ENCODE peak calls at places on chromosomes 13 and 19, in nine cellular contexts. J is PC-9, T is osteoblast, A is suprapubic skin, K is transverse colon, Z is pancreas, D is fibroblast of lung, M is ovary, F is tibial nerve. U is an unnamed sample. For H3K4me1 and H3K27me3, the result is how much of the 10 kb centered on the place peaks cover.

GRCh38 chr13:107069107-107069776 is 501.3 kb upstream of the ARGLU1 start:
- DNase-seq in T (no peak), D (peak), Z (no peak), K (no peak), A (no peak), M (no peak), F (no peak), J (no peak), U (no peak)

GRCh38 chr13:48142437-48142836 is 47.5 kb upstream of the MED4 start:
- DNase-seq in M (no peak), A (no peak), F (no peak), J (no peak), Z (no peak), D (no peak), T (no peak), K (no peak), U (no peak)

GRCh38 chr13:74710006-74710405 is 575.8 kb upstream of the KLF12 start:
- DNase-seq in M (no peak), D (peak), F (no peak), A (no peak), J (no peak), T (no peak), Z (no peak), K (no peak), U (no peak)

GRCh38 chr19:45376045-45376724 is 5.8 kb upstream of the ERCC2 start:
- DNase-seq in M (no peak), T (peak), J (peak), K (no peak), F (peak), Z (no peak), A (no peak), D (peak), U (peak)

GRCh38 chr19:35272122-35272715 is 3.5 kb downstream of the USF2 start:
- DNase-seq in D (no peak), M (no peak), F (no peak), K (no peak), Z (no peak), T (peak), J (no peak), A (no peak), U (no peak)

GRCh38 chr19:23052349-23052748 is 49.4 kb upstream of the ZNF728 start:
- DNase-seq in D (no peak), T (no peak), A (no peak), Z (no peak), K (no peak), J (no peak), M (no peak), F (no peak), U (no peak)

GRCh38 chr13:45564108-45564507 is 51.4 kb downstream of the ERICH6B start:
- DNase-seq in T (no peak), K (no peak), Z (no peak), F (no peak), J (no peak), D (peak), M (no peak), A (no peak), U (no peak)

GRCh38 chr19:7918615-7919421 is 1.3 kb upstream of the SNAPC2 start:
- DNase-seq in A (no peak), T (peak), D (no peak), F (no peak), Z (no peak), M (peak), K (no peak), J (no peak), U (no peak)

GRCh38 chr13:31282741-31283455 is 83.1 kb downstream of the B3GLCT start:
- DNase-seq in J (no peak), K (no peak), D (no peak), F (no peak), Z (no peak), M (no peak), A (no peak), T (no peak), U (peak)

GRCh38 chr19:56321254-56321980 is 6.8 kb upstream of the ZSCAN5A start:
- DNase-seq in D (no peak), K (no peak), F (no peak), A (no peak), J (no peak), Z (no peak), M (no peak), T (no peak), U (no peak)

GRCh38 chr13:98108330-98108729 is 34.6 kb upstream of the FARP1 start:
- DNase-seq in K (no peak), T (no peak), D (no peak), F (no peak), Z (no peak), J (no peak), M (no peak), A (no peak), U (no peak)

GRCh38 chr19:55494172-55494761 is 6.0 kb downstream of the SSC5D start:
- DNase-seq in A (peak), J (no peak), Z (no peak), T (peak), F (no peak), K (no peak), M (peak), D (peak), U (no peak)

GRCh38 chr13:99374169-99374991 is 67.2 kb upstream of the GPR183 start:
- DNase-seq in M (no peak), F (no peak), Z (no peak), J (no peak), K (no peak), T (no peak), D (no peak), A (no peak), U (no peak)

GRCh38 chr19:17138937-17139598 is 63.5 kb downstream of the MYO9B start:
- DNase-seq in A (no peak), D (no peak), Z (peak), F (no peak), M (no peak), J (no peak), K (no peak), T (no peak), U (no peak)

GRCh38 chr19:39122934-39123731 is 2.5 kb upstream of the PAK4 start:
- DNase-seq in Z (no peak), A (no peak), F (no peak), M (no peak), J (no peak), K (no peak), T (no peak), D (no peak), U (no peak)

GRCh38 chr13:100234006-100234405 is 145.1 kb downstream of the PCCA start:
- DNase-seq in M (no peak), D (no peak), K (no peak), F (no peak), A (no peak), J (no peak), Z (no peak), T (no peak), U (no peak)

GRCh38 chr19:53768401-53768800 is 55.7 kb downstream of the NLRP12 start:
- DNase-seq in A (no peak), D (no peak), F (no peak), Z (no peak), T (no peak), J (no peak), K (no peak), M (no peak), U (no peak)

GRCh38 chr13:42525035-42525504 is 48.9 kb upstream of the TNFSF11 start:
- DNase-seq in Z (no peak), D (peak), M (no peak), J (no peak), A (no peak), K (no peak), T (peak), F (no peak), U (peak)

GRCh38 chr13:41942462-41943094 is 18.3 kb downstream of the VWA8 start:
- DNase-seq in F (no peak), Z (no peak), T (no peak), K (no peak), A (no peak), J (no peak), M (no peak), D (peak), U (no peak)

GRCh38 chr19:29672319-29672932 is 7.2 kb downstream of the PLEKHF1 start:
- DNase-seq in F (no peak), M (no peak), K (no peak), J (no peak), A (no peak), D (no peak), Z (no peak), T (peak), U (no peak)
- H3K4me1 ChIP-seq in F (under half), M (under half), K (under half), J (half or more), A (half or more), D (under half), Z (under half), T (under half), U (under half)

DNA sequence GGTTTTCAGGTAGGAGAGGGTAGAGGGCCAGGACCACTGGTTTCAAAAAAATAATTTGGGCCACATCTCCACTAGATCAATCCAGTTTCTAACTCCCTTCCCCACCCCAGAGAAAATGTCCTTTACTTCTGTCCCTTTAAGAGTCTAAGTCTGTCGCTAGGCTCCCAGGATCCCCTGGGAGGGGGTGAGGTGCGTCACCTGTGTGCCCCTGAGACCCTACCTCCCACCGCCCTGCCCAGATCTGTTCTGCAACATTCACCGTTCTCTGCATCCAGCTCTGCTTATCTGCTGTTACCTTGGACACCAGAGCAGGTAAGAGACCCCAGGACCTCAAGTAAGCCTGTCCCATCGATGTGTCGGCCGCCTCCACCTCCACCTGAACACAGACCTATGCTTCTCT is at the start of gene GFY:
- DNase-seq in K (no peak), M (no peak), J (no peak), T (peak), Z (no peak), F (no peak), D (no peak), A (no peak), U (no peak)
- H3K27me3 ChIP-seq in K (half or more), M (under half), J (half or more), T (half or more), Z (under half), F (half or more), D (half or more), A (half or more), U (half or more)

DNA sequence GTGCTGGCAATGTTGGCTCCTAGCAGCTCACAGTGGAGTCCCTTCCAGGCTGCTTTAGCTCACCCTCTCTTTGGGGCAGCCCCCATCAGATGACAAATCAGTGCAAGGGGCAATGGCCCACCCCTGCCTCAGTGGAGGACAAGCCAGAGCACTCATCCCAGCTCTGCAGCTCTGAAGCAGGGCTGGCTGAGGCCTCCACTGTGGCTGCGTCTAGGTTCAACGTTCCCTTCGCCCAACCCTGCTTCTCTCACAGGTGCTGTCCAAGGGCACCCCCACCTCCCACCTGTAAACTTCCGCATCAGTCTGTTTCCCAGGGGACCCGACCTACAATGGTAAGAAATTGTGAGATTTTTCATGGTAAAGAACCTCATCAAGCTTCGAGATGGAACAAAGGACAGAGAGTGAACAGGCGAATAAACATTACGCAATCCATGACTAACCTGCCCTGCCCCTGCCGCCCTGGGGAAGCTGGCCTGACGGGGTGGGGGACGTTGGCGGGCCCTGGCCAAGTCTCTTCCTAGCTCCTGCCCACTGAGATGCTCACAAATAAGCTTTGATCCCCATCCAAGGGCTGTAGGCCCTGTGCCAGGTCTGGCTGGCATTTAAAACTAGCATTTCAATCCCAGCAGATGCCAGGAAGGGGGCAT is 40.5 kb downstream of the DZIP1 start:
- DNase-seq in M (no peak), Z (peak), D (peak), J (peak), F (no peak), A (no peak), T (peak), K (peak), U (no peak)
- H3K4me1 ChIP-seq in M (under half), Z (under half), D (under half), J (under half), F (under half), A (under half), T (under half), K (under half), U (under half)

DNA sequence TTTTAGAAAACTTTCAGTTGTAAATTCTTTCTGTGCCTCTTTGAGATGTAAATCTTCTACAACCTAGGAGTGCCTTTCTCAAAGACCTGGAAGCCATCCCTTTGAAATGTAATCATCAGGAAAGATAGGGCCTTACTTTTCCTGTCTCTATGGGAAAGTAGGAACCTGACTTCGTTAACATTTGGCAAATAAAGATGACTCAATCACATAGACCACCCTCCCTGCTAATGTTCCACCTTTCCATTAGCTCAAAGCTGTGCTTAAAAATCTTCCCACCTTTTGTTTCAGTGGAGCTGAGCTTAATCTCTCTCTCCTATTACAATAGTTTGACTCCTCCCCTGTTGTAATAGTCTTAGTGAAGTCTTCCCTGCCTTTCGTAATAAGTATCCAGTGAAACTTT is 247.7 kb downstream of the OLFM4 start:
- DNase-seq in Z (no peak), K (no peak), A (no peak), T (no peak), J (no peak), D (no peak), M (no peak), F (no peak), U (no peak)
- H3K27me3 ChIP-seq in Z (under half), K (under half), A (under half), T (under half), J (under half), D (under half), M (under half), F (under half), U (under half)

GRCh38 chr13:109396266-109396665 is 390.1 kb downstream of the IRS2 start:
- DNase-seq in K (no peak), D (no peak), Z (no peak), T (peak), F (no peak), J (no peak), M (no peak), A (no peak), U (no peak)
- H3K4me1 ChIP-seq in K (under half), D (under half), Z (under half), T (under half), F (under half), J (under half), M (under half), A (under half), U (under half)

U was measured in foreskin keratinocyte.